ENCODE peak calls at places on chromosomes 1 and 21, in four cellular contexts. One of them, this sample, is unnamed.

GRCh38 chr1:47991187-47991586 is 6.0 kb downstream of the TRABD2B start:
- DNase-seq in CD8-positive, alpha-beta memory T cell: no peak
- DNase-seq in left ventricle myocardium inferior: no peak
- DNase-seq in tibial artery: no peak
- DNase-seq in this sample: no peak

GRCh38 chr1:7703321-7704213 is 67.5 kb upstream of the VAMP3 start:
- DNase-seq in CD8-positive, alpha-beta memory T cell: peak
- DNase-seq in tibial artery: no peak
- DNase-seq in left ventricle myocardium inferior: peak
- DNase-seq in this sample: no peak

GRCh38 chr1:46062651-46063319 is 69.6 kb downstream of the PIK3R3 start:
- DNase-seq in CD8-positive, alpha-beta memory T cell: no peak
- DNase-seq in left ventricle myocardium inferior: no peak
- DNase-seq in tibial artery: no peak
- DNase-seq in this sample: no peak

GRCh38 chr1:205091043-205091740 is 6.9 kb upstream of the TMEM81 start:
- DNase-seq in tibial artery: no peak
- DNase-seq in left ventricle myocardium inferior: no peak
- DNase-seq in CD8-positive, alpha-beta memory T cell: no peak
- DNase-seq in this sample: no peak

GRCh38 chr1:246583448-246584185 is 17.4 kb downstream of the CNST start:
- DNase-seq in CD8-positive, alpha-beta memory T cell: no peak
- DNase-seq in tibial artery: peak
- DNase-seq in left ventricle myocardium inferior: no peak
- DNase-seq in this sample: peak

GRCh38 chr1:53279556-53280160 is 41.3 kb upstream of the MAGOH start:
- DNase-seq in left ventricle myocardium inferior: no peak
- DNase-seq in tibial artery: no peak
- DNase-seq in CD8-positive, alpha-beta memory T cell: no peak
- DNase-seq in this sample: no peak

GRCh38 chr1:201636581-201636980 is 97.7 kb downstream of the NAV1 start:
- DNase-seq in tibial artery: no peak
- DNase-seq in left ventricle myocardium inferior: no peak
- DNase-seq in CD8-positive, alpha-beta memory T cell: no peak
- DNase-seq in this sample: peak

GRCh38 chr1:205075642-205076155 is 8.6 kb downstream of the TMEM81 start:
- DNase-seq in CD8-positive, alpha-beta memory T cell: no peak
- DNase-seq in tibial artery: no peak
- DNase-seq in left ventricle myocardium inferior: no peak
- DNase-seq in this sample: no peak

GRCh38 chr1:115069186-115069585 is 20.1 kb downstream of the TSPAN2 start:
- DNase-seq in tibial artery: peak
- DNase-seq in left ventricle myocardium inferior: no peak
- DNase-seq in CD8-positive, alpha-beta memory T cell: no peak
- DNase-seq in this sample: no peak

GRCh38 chr1:218371927-218372672 is 27.0 kb downstream of the TGFB2 start:
- DNase-seq in CD8-positive, alpha-beta memory T cell: no peak
- DNase-seq in left ventricle myocardium inferior: no peak
- DNase-seq in tibial artery: no peak
- DNase-seq in this sample: no peak

GRCh38 chr1:3471356-3472087 is 17.1 kb downstream of the ARHGEF16 start:
- DNase-seq in left ventricle myocardium inferior: peak
- DNase-seq in CD8-positive, alpha-beta memory T cell: no peak
- DNase-seq in tibial artery: no peak
- DNase-seq in this sample: no peak

GRCh38 chr1:6962390-6962955 is 177.2 kb downstream of the CAMTA1 start:
- DNase-seq in left ventricle myocardium inferior: peak
- DNase-seq in tibial artery: no peak
- DNase-seq in CD8-positive, alpha-beta memory T cell: no peak
- DNase-seq in this sample: no peak

GRCh38 chr1:158179301-158180041 is 1.2 kb upstream of the CD1D start:
- DNase-seq in CD8-positive, alpha-beta memory T cell: no peak
- DNase-seq in tibial artery: no peak
- DNase-seq in left ventricle myocardium inferior: no peak
- DNase-seq in this sample: no peak

GRCh38 chr1:204970897-204971296 is 72.1 kb upstream of the CNTN2 start:
- DNase-seq in CD8-positive, alpha-beta memory T cell: no peak
- DNase-seq in left ventricle myocardium inferior: no peak
- DNase-seq in tibial artery: no peak
- DNase-seq in this sample: no peak

GRCh38 chr1:223844962-223845809 is 561 bp downstream of the TP53BP2 start:
- DNase-seq in left ventricle myocardium inferior: peak
- DNase-seq in CD8-positive, alpha-beta memory T cell: peak
- DNase-seq in tibial artery: peak
- DNase-seq in this sample: peak

GRCh38 chr1:157193702-157194391 is 55.7 kb upstream of the ETV3 start:
- DNase-seq in left ventricle myocardium inferior: peak
- DNase-seq in tibial artery: peak
- DNase-seq in CD8-positive, alpha-beta memory T cell: no peak
- DNase-seq in this sample: peak

GRCh38 chr1:180176965-180177364 is 22.3 kb downstream of the QSOX1 start:
- DNase-seq in tibial artery: no peak
- DNase-seq in CD8-positive, alpha-beta memory T cell: no peak
- DNase-seq in left ventricle myocardium inferior: no peak
- DNase-seq in this sample: no peak

GRCh38 chr1:46747683-46748288 is 28.9 kb upstream of the EFCAB14 start:
- DNase-seq in tibial artery: peak
- DNase-seq in CD8-positive, alpha-beta memory T cell: no peak
- DNase-seq in left ventricle myocardium inferior: no peak
- DNase-seq in this sample: peak

GRCh38 chr21:17610862-17611261 is 1.8 kb downstream of the BTG3 start:
- DNase-seq in left ventricle myocardium inferior: no peak
- DNase-seq in CD8-positive, alpha-beta memory T cell: no peak
- DNase-seq in tibial artery: peak
- DNase-seq in this sample: peak

GRCh38 chr1:3695326-3696217 is 43.3 kb downstream of the TP73 start:
- DNase-seq in left ventricle myocardium inferior: peak
- DNase-seq in CD8-positive, alpha-beta memory T cell: no peak
- DNase-seq in tibial artery: no peak
- DNase-seq in this sample: peak

GRCh38 chr1:17295292-17295691 is 12.7 kb upstream of the PADI4 start:
- DNase-seq in left ventricle myocardium inferior: no peak
- DNase-seq in CD8-positive, alpha-beta memory T cell: no peak
- DNase-seq in tibial artery: no peak
- DNase-seq in this sample: no peak

GRCh38 chr1:19350566-19350965 is 38.4 kb downstream of the SLC66A1 start:
- DNase-seq in tibial artery: no peak
- DNase-seq in left ventricle myocardium inferior: no peak
- DNase-seq in CD8-positive, alpha-beta memory T cell: no peak
- DNase-seq in this sample: no peak

GRCh38 chr1:29415156-29415830 is 179.0 kb downstream of the PTPRU start:
- DNase-seq in CD8-positive, alpha-beta memory T cell: no peak
- DNase-seq in left ventricle myocardium inferior: no peak
- DNase-seq in tibial artery: no peak
- DNase-seq in this sample: no peak

GRCh38 chr1:46244656-46245371 is 2.7 kb upstream of the RAD54L start:
- DNase-seq in left ventricle myocardium inferior: no peak
- DNase-seq in CD8-positive, alpha-beta memory T cell: no peak
- DNase-seq in tibial artery: no peak
- DNase-seq in this sample: no peak

GRCh38 chr1:193697105-193697762 is 510.8 kb upstream of the B3GALT2 start:
- DNase-seq in left ventricle myocardium inferior: no peak
- DNase-seq in tibial artery: no peak
- DNase-seq in CD8-positive, alpha-beta memory T cell: no peak
- DNase-seq in this sample: peak

GRCh38 chr1:17655922-17656321 is 99.2 kb upstream of the ACTL8 start:
- DNase-seq in tibial artery: no peak
- DNase-seq in CD8-positive, alpha-beta memory T cell: no peak
- DNase-seq in left ventricle myocardium inferior: no peak
- DNase-seq in this sample: no peak

GRCh38 chr1:53376041-53376461 is 48.2 kb upstream of the LRP8 start:
- DNase-seq in CD8-positive, alpha-beta memory T cell: no peak
- DNase-seq in left ventricle myocardium inferior: no peak
- DNase-seq in tibial artery: peak
- DNase-seq in this sample: peak

GRCh38 chr1:217109928-217110327 is 386.7 kb upstream of the ESRRG start:
- DNase-seq in CD8-positive, alpha-beta memory T cell: no peak
- DNase-seq in left ventricle myocardium inferior: no peak
- DNase-seq in tibial artery: no peak
- DNase-seq in this sample: no peak

GRCh38 chr1:228280106-228280901 is 72.5 kb downstream of the OBSCN start:
- DNase-seq in tibial artery: no peak
- DNase-seq in left ventricle myocardium inferior: no peak
- DNase-seq in CD8-positive, alpha-beta memory T cell: no peak
- DNase-seq in this sample: no peak

GRCh38 chr1:215476541-215476940 is 90.6 kb upstream of the KCTD3 start:
- DNase-seq in CD8-positive, alpha-beta memory T cell: no peak
- DNase-seq in left ventricle myocardium inferior: no peak
- DNase-seq in tibial artery: no peak
- DNase-seq in this sample: no peak

GRCh38 chr1:114979278-114979891 is 50.2 kb upstream of the TSHB start:
- DNase-seq in tibial artery: peak
- DNase-seq in left ventricle myocardium inferior: peak
- DNase-seq in CD8-positive, alpha-beta memory T cell: peak
- DNase-seq in this sample: peak

DNA sequence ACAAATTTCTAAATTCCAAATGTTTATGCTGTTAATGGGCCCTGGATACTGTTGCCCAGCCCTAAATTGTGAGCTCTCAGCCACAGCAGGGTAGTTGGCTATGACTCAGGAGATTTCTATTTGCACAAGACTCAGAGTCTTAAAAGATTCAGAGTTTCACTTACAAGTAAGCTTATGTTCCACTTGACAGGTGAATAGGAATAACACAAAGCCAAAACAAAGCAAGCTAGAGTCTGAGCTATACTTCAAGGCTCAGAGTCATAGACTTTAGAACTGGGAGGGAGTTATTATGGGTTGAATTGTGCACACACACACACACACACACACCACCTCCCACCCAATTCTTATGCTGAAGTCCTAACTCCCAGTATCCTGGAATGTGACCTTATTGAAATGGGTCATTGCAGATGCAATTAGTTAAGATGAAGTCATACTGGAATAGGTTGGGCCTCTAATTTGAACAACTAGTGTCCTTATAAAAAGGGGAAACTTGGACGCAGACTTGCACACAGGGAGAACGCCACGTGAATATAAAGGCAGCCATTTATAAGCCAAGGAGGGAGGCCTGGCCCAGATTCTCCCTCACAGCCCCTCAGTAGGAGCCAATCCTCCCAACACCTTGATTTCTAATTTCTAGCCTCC is 30.2 kb downstream of the PRDX6 start:
- DNase-seq in CD8-positive, alpha-beta memory T cell: no peak
- DNase-seq in left ventricle myocardium inferior: no peak
- DNase-seq in tibial artery: no peak
- DNase-seq in this sample: no peak
- H3K27ac ChIP-seq in CD8-positive, alpha-beta memory T cell: no peak
- H3K27ac ChIP-seq in left ventricle myocardium inferior: no peak
- H3K27ac ChIP-seq in tibial artery: no peak
- H3K27ac ChIP-seq in this sample: no peak

GRCh38 chr1:1380860-1381259 is 5.9 kb upstream of the AURKAIP1 start:
- DNase-seq in tibial artery: no peak
- DNase-seq in CD8-positive, alpha-beta memory T cell: no peak
- DNase-seq in left ventricle myocardium inferior: no peak
- DNase-seq in this sample: no peak
- H3K27ac ChIP-seq in tibial artery: no peak
- H3K27ac ChIP-seq in CD8-positive, alpha-beta memory T cell: no peak
- H3K27ac ChIP-seq in left ventricle myocardium inferior: no peak
- H3K27ac ChIP-seq in this sample: no peak

DNA sequence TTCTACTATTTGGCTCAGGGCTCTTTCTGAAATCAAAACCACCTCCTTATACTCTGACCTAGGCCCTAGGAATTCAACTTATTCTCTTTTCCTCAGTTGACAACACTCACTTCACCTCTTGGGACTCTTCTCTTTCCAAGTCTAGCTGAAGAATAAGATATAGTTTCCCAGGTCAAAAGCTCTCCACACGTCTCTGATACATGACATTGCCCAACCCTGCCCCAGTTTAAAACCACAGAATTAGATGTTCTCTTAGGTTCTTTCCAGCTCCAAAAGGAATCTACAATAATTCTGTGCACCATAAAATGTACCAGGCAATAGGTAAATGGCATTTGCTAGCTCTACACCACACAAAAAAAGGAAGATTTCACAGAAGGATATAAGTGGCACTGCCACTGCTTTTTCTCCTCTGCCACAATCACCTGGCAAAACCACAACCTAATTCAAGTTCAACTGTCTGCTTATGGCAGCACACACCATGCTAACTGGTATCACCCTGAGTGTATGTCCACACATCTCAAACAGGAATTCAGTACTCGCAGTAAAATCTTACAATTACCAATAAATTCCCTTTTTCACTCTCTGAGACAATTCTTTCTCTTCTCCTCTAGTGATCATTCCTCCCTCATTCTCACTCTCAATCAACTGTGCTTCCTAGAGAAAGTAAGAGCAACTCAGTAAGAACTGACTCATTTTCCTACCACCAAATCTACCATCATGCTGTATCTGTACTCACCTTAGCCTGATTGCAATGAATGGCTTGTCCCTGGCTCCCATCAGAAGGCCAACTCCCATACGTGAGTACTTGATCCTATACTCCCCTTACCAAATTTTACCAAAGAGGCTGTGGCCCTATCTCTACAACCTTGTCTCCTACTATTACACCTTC is 27.3 kb downstream of the ZBTB8OS start:
- DNase-seq in left ventricle myocardium inferior: no peak
- DNase-seq in CD8-positive, alpha-beta memory T cell: no peak
- DNase-seq in tibial artery: no peak
- DNase-seq in this sample: no peak
- H3K27ac ChIP-seq in left ventricle myocardium inferior: no peak
- H3K27ac ChIP-seq in CD8-positive, alpha-beta memory T cell: no peak
- H3K27ac ChIP-seq in tibial artery: no peak
- H3K27ac ChIP-seq in this sample: no peak

DNA sequence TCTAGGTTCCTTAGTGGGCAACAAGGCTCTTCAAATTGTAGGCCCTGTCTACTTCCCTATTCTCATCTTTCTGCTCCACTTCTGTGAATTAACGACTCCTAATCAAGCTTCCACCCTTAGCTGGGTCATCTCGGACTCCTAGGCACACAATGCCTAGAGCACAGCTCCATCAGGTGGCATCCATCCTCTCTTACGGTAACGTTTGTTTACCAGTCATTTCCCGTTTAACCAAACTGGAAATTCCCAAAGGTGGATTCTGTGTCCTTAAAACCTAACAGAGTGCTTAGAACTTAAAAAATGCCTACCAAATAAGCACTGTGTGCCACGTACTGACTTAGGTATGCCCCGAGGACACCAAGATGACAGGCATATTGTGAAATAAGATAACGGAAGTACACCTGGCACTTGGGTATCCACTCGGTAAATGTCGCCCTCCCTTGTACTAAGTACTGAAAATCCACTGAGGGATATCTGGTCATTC is 1.5 kb downstream of the PARP1 start:
- DNase-seq in CD8-positive, alpha-beta memory T cell: no peak
- DNase-seq in tibial artery: no peak
- DNase-seq in left ventricle myocardium inferior: no peak
- DNase-seq in this sample: no peak
- H3K27ac ChIP-seq in CD8-positive, alpha-beta memory T cell: peak
- H3K27ac ChIP-seq in tibial artery: no peak
- H3K27ac ChIP-seq in left ventricle myocardium inferior: peak
- H3K27ac ChIP-seq in this sample: no peak

This sample was measured in adrenal gland.